ENCODE peak calls at places on chromosomes 13 and 19, in five cellular contexts. One of them, this sample, is unnamed.

GRCh38 chr13:84844473-84844872 is 954.7 kb downstream of the SLITRK6 start:
- DNase-seq in NCI-H345: peak
- DNase-seq in left lobe of liver: no peak
- DNase-seq in activated effector memory CD4-positive, alpha-beta T cell treated with anti-CD3 and anti-CD28 coated beads, Interleukin-2, amount 50 U/mL, for 16 hours: no peak
- DNase-seq in type B pancreatic cell: no peak
- DNase-seq in this sample: no peak

GRCh38 chr19:37361994-37362393 is 8.9 kb upstream of the ZNF527 start:
- DNase-seq in NCI-H345: no peak
- DNase-seq in left lobe of liver: no peak
- DNase-seq in activated effector memory CD4-positive, alpha-beta T cell treated with anti-CD3 and anti-CD28 coated beads, Interleukin-2, amount 50 U/mL, for 16 hours: no peak
- DNase-seq in type B pancreatic cell: no peak
- DNase-seq in this sample: no peak

GRCh38 chr19:13104848-13105646 is 2.4 kb upstream of the LYL1 start:
- DNase-seq in NCI-H345: no peak
- DNase-seq in left lobe of liver: no peak
- DNase-seq in activated effector memory CD4-positive, alpha-beta T cell treated with anti-CD3 and anti-CD28 coated beads, Interleukin-2, amount 50 U/mL, for 16 hours: peak
- DNase-seq in type B pancreatic cell: no peak
- DNase-seq in this sample: peak

GRCh38 chr13:62887046-62887445 is 1471.4 kb upstream of the PCDH20 start:
- DNase-seq in NCI-H345: no peak
- DNase-seq in left lobe of liver: no peak
- DNase-seq in activated effector memory CD4-positive, alpha-beta T cell treated with anti-CD3 and anti-CD28 coated beads, Interleukin-2, amount 50 U/mL, for 16 hours: peak
- DNase-seq in type B pancreatic cell: no peak
- DNase-seq in this sample: no peak

GRCh38 chr13:94414141-94414540 is 65.3 kb downstream of the DCT start:
- DNase-seq in NCI-H345: no peak
- DNase-seq in left lobe of liver: no peak
- DNase-seq in activated effector memory CD4-positive, alpha-beta T cell treated with anti-CD3 and anti-CD28 coated beads, Interleukin-2, amount 50 U/mL, for 16 hours: no peak
- DNase-seq in type B pancreatic cell: no peak
- DNase-seq in this sample: no peak

GRCh38 chr13:75365724-75366173 is 116.2 kb downstream of the TBC1D4 start:
- DNase-seq in NCI-H345: no peak
- DNase-seq in left lobe of liver: no peak
- DNase-seq in activated effector memory CD4-positive, alpha-beta T cell treated with anti-CD3 and anti-CD28 coated beads, Interleukin-2, amount 50 U/mL, for 16 hours: no peak
- DNase-seq in type B pancreatic cell: no peak
- DNase-seq in this sample: no peak

GRCh38 chr13:79782541-79783216 is 301.7 kb downstream of the NDFIP2 start:
- DNase-seq in NCI-H345: peak
- DNase-seq in left lobe of liver: no peak
- DNase-seq in activated effector memory CD4-positive, alpha-beta T cell treated with anti-CD3 and anti-CD28 coated beads, Interleukin-2, amount 50 U/mL, for 16 hours: no peak
- DNase-seq in type B pancreatic cell: no peak
- DNase-seq in this sample: no peak

GRCh38 chr13:112880976-112881540 is 88.0 kb upstream of the MCF2L start:
- DNase-seq in NCI-H345: no peak
- DNase-seq in left lobe of liver: no peak
- DNase-seq in activated effector memory CD4-positive, alpha-beta T cell treated with anti-CD3 and anti-CD28 coated beads, Interleukin-2, amount 50 U/mL, for 16 hours: no peak
- DNase-seq in type B pancreatic cell: no peak
- DNase-seq in this sample: no peak

GRCh38 chr13:112059457-112060317 is 7.3 kb upstream of the SOX1 start:
- DNase-seq in NCI-H345: peak
- DNase-seq in left lobe of liver: no peak
- DNase-seq in activated effector memory CD4-positive, alpha-beta T cell treated with anti-CD3 and anti-CD28 coated beads, Interleukin-2, amount 50 U/mL, for 16 hours: no peak
- DNase-seq in type B pancreatic cell: no peak
- DNase-seq in this sample: peak

GRCh38 chr19:34489175-34489574 is 7.6 kb downstream of the WTIP start:
- DNase-seq in NCI-H345: no peak
- DNase-seq in left lobe of liver: no peak
- DNase-seq in activated effector memory CD4-positive, alpha-beta T cell treated with anti-CD3 and anti-CD28 coated beads, Interleukin-2, amount 50 U/mL, for 16 hours: no peak
- DNase-seq in type B pancreatic cell: no peak
- DNase-seq in this sample: no peak

GRCh38 chr19:47110521-47111080 is 3.0 kb downstream of the ZC3H4 start:
- DNase-seq in NCI-H345: no peak
- DNase-seq in left lobe of liver: no peak
- DNase-seq in activated effector memory CD4-positive, alpha-beta T cell treated with anti-CD3 and anti-CD28 coated beads, Interleukin-2, amount 50 U/mL, for 16 hours: peak
- DNase-seq in type B pancreatic cell: no peak
- DNase-seq in this sample: no peak

GRCh38 chr19:18306903-18307681 is 15.8 kb downstream of the LSM4 start:
- DNase-seq in NCI-H345: no peak
- DNase-seq in left lobe of liver: no peak
- DNase-seq in activated effector memory CD4-positive, alpha-beta T cell treated with anti-CD3 and anti-CD28 coated beads, Interleukin-2, amount 50 U/mL, for 16 hours: peak
- DNase-seq in type B pancreatic cell: no peak
- DNase-seq in this sample: no peak

GRCh38 chr19:44593294-44593693 is 20.1 kb upstream of the IGSF23 start:
- DNase-seq in NCI-H345: no peak
- DNase-seq in left lobe of liver: no peak
- DNase-seq in activated effector memory CD4-positive, alpha-beta T cell treated with anti-CD3 and anti-CD28 coated beads, Interleukin-2, amount 50 U/mL, for 16 hours: no peak
- DNase-seq in type B pancreatic cell: no peak
- DNase-seq in this sample: no peak

GRCh38 chr13:113546571-113547247 is 37.8 kb upstream of the TFDP1 start:
- DNase-seq in NCI-H345: no peak
- DNase-seq in left lobe of liver: peak
- DNase-seq in activated effector memory CD4-positive, alpha-beta T cell treated with anti-CD3 and anti-CD28 coated beads, Interleukin-2, amount 50 U/mL, for 16 hours: no peak
- DNase-seq in type B pancreatic cell: no peak
- DNase-seq in this sample: peak

GRCh38 chr13:51858433-51859247 is 3.1 kb upstream of the CCDC70 start:
- DNase-seq in NCI-H345: no peak
- DNase-seq in left lobe of liver: no peak
- DNase-seq in activated effector memory CD4-positive, alpha-beta T cell treated with anti-CD3 and anti-CD28 coated beads, Interleukin-2, amount 50 U/mL, for 16 hours: no peak
- DNase-seq in type B pancreatic cell: no peak
- DNase-seq in this sample: no peak